ENCODE peak calls at places on chromosomes 12 and 14, in four cellular contexts. One of them, this sample, is unnamed. For H3K4me1, the result is how much of the 10 kb centered on the place peaks cover.

GRCh38 chr12:116200812-116201211 is 76.7 kb downstream of the MED13L start:
- DNase-seq in esophagus muscularis mucosa: no peak
- DNase-seq in OCI-LY7: no peak
- DNase-seq in sigmoid colon: no peak
- DNase-seq in this sample: no peak

GRCh38 chr14:82341386-82341785 is 807.7 kb upstream of the SEL1L start:
- DNase-seq in OCI-LY7: no peak
- DNase-seq in sigmoid colon: no peak
- DNase-seq in esophagus muscularis mucosa: no peak
- DNase-seq in this sample: no peak

GRCh38 chr12:50066402-50066801 is 9.0 kb downstream of the ASIC1 start:
- DNase-seq in OCI-LY7: no peak
- DNase-seq in esophagus muscularis mucosa: no peak
- DNase-seq in sigmoid colon: peak
- DNase-seq in this sample: no peak

GRCh38 chr14:32087173-32087861 is 10.2 kb downstream of the ARHGAP5 start:
- DNase-seq in sigmoid colon: no peak
- DNase-seq in esophagus muscularis mucosa: no peak
- DNase-seq in OCI-LY7: no peak
- DNase-seq in this sample: no peak

GRCh38 chr12:103273645-103274044 is 222.1 kb downstream of the C12orf42 start:
- DNase-seq in sigmoid colon: no peak
- DNase-seq in OCI-LY7: no peak
- DNase-seq in esophagus muscularis mucosa: no peak
- DNase-seq in this sample: no peak

GRCh38 chr14:55354500-55354899 is 57.1 kb downstream of the ATG14 start:
- DNase-seq in OCI-LY7: peak
- DNase-seq in esophagus muscularis mucosa: peak
- DNase-seq in sigmoid colon: peak
- DNase-seq in this sample: peak

GRCh38 chr14:104818714-104819161 is 17.8 kb downstream of the ZBTB42 start:
- DNase-seq in esophagus muscularis mucosa: no peak
- DNase-seq in OCI-LY7: no peak
- DNase-seq in sigmoid colon: peak
- DNase-seq in this sample: no peak

GRCh38 chr12:3077572-3078081 is 448 bp downstream of the TSPAN9 start:
- DNase-seq in OCI-LY7: no peak
- DNase-seq in esophagus muscularis mucosa: no peak
- DNase-seq in sigmoid colon: peak
- DNase-seq in this sample: no peak

GRCh38 chr12:117596968-117597367 is 235.5 kb upstream of the NOS1 start:
- DNase-seq in esophagus muscularis mucosa: no peak
- DNase-seq in OCI-LY7: no peak
- DNase-seq in sigmoid colon: no peak
- DNase-seq in this sample: no peak

GRCh38 chr14:73719361-73719760 is 5.2 kb upstream of the PNMA1 start:
- DNase-seq in sigmoid colon: no peak
- DNase-seq in OCI-LY7: no peak
- DNase-seq in esophagus muscularis mucosa: no peak
- DNase-seq in this sample: no peak

GRCh38 chr12:27284751-27285150 is 40.7 kb downstream of the STK38L start:
- DNase-seq in esophagus muscularis mucosa: no peak
- DNase-seq in OCI-LY7: no peak
- DNase-seq in sigmoid colon: no peak
- DNase-seq in this sample: no peak

GRCh38 chr14:90088160-90088559 is 26.4 kb downstream of the KCNK13 start:
- DNase-seq in sigmoid colon: no peak
- DNase-seq in OCI-LY7: no peak
- DNase-seq in esophagus muscularis mucosa: no peak
- DNase-seq in this sample: no peak

GRCh38 chr12:113276306-113276705 is 55.0 kb downstream of the TPCN1 start:
- DNase-seq in OCI-LY7: no peak
- DNase-seq in esophagus muscularis mucosa: no peak
- DNase-seq in sigmoid colon: peak
- DNase-seq in this sample: no peak

GRCh38 chr12:388547-389137 is 478 bp downstream of the KDM5A start:
- DNase-seq in OCI-LY7: peak
- DNase-seq in esophagus muscularis mucosa: no peak
- DNase-seq in sigmoid colon: no peak
- DNase-seq in this sample: no peak

GRCh38 chr12:96425321-96425720 is 25.1 kb upstream of the CDK17 start:
- DNase-seq in sigmoid colon: no peak
- DNase-seq in esophagus muscularis mucosa: no peak
- DNase-seq in OCI-LY7: no peak
- DNase-seq in this sample: no peak

GRCh38 chr14:50545618-50546017 is 13.2 kb upstream of the MAP4K5 start:
- DNase-seq in esophagus muscularis mucosa: no peak
- DNase-seq in OCI-LY7: no peak
- DNase-seq in sigmoid colon: no peak
- DNase-seq in this sample: peak

GRCh38 chr14:68784995-68785816 is 7.7 kb downstream of the ZFP36L1 start:
- DNase-seq in esophagus muscularis mucosa: peak
- DNase-seq in sigmoid colon: peak
- DNase-seq in OCI-LY7: no peak
- DNase-seq in this sample: no peak

DNA sequence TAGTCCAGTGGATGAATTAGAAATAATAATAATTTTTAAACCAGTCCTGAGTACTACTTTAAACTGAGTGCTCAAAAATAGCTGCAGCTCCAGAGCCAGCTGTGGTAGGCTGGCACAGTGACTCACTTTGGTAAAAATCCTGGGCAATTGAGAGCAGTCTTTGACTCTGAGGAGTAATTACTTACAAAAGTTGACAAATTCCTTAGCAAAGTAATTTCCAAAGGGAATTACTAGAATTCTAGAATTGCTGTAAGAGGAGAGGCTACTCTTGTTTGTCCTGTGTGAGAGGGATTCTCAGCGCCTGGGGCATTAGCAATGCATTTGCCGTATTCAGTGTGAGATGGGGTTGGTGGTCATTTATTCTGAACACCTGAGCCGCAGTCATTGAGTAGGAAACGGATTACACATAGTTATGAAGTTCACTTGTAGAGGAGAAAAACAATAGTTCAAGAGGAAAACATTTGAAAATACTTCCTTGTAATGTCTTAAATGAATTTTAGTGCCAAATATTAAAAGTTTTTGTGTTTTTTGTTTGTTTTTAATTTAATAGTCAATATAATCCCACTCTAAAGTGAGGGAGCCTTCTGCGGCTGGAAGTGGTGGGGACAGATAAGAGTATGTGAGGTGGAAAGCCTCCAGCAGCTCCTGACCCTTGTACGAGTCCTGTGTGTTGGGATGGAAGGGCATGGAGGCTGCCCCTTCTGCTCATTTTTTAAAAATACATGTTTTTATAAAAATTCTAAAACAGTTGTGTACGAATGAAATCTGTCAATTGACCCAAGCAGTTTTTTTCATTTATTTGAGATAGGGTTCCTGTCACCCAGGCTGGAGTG is 41.9 kb downstream of the EID3 start:
- DNase-seq in sigmoid colon: no peak
- DNase-seq in OCI-LY7: no peak
- DNase-seq in esophagus muscularis mucosa: no peak
- DNase-seq in this sample: no peak
- H3K4me3 ChIP-seq in sigmoid colon: no peak
- H3K4me3 ChIP-seq in OCI-LY7: no peak
- H3K4me3 ChIP-seq in esophagus muscularis mucosa: no peak
- H3K4me3 ChIP-seq in this sample: no peak

GRCh38 chr12:57240926-57241555 is 9.9 kb downstream of the STAC3 start:
- DNase-seq in esophagus muscularis mucosa: no peak
- DNase-seq in sigmoid colon: peak
- DNase-seq in OCI-LY7: peak
- DNase-seq in this sample: peak

GRCh38 chr12:57242329-57242690 is 8.7 kb downstream of the STAC3 start:
- DNase-seq in OCI-LY7: peak
- DNase-seq in esophagus muscularis mucosa: no peak
- DNase-seq in sigmoid colon: peak
- DNase-seq in this sample: peak

GRCh38 chr12:57242691-57243454 is 8.1 kb downstream of the STAC3 start:
- DNase-seq in esophagus muscularis mucosa: no peak
- DNase-seq in sigmoid colon: peak
- DNase-seq in OCI-LY7: peak
- DNase-seq in this sample: peak

GRCh38 chr12:57240069-57240921 is 10.7 kb downstream of the STAC3 start:
- DNase-seq in sigmoid colon: peak
- DNase-seq in esophagus muscularis mucosa: no peak
- DNase-seq in OCI-LY7: peak
- DNase-seq in this sample: no peak

GRCh38 chr12:57241556-57242310 is 9.3 kb downstream of the STAC3 start:
- DNase-seq in esophagus muscularis mucosa: no peak
- DNase-seq in OCI-LY7: peak
- DNase-seq in sigmoid colon: peak
- DNase-seq in this sample: peak
- TF ChIP-seq CTCF in esophagus muscularis mucosa: no peak
- TF ChIP-seq CTCF in OCI-LY7: peak
- TF ChIP-seq CTCF in sigmoid colon: no peak
- TF ChIP-seq CTCF in this sample: no peak

GRCh38 chr12:56017181-56017580 is 3.7 kb upstream of the IKZF4 start:
- DNase-seq in sigmoid colon: no peak
- DNase-seq in esophagus muscularis mucosa: no peak
- DNase-seq in OCI-LY7: no peak
- DNase-seq in this sample: no peak
- H3K4me1 ChIP-seq in sigmoid colon: under half
- H3K4me1 ChIP-seq in esophagus muscularis mucosa: under half
- H3K4me1 ChIP-seq in OCI-LY7: under half
- H3K4me1 ChIP-seq in this sample: under half

DNA sequence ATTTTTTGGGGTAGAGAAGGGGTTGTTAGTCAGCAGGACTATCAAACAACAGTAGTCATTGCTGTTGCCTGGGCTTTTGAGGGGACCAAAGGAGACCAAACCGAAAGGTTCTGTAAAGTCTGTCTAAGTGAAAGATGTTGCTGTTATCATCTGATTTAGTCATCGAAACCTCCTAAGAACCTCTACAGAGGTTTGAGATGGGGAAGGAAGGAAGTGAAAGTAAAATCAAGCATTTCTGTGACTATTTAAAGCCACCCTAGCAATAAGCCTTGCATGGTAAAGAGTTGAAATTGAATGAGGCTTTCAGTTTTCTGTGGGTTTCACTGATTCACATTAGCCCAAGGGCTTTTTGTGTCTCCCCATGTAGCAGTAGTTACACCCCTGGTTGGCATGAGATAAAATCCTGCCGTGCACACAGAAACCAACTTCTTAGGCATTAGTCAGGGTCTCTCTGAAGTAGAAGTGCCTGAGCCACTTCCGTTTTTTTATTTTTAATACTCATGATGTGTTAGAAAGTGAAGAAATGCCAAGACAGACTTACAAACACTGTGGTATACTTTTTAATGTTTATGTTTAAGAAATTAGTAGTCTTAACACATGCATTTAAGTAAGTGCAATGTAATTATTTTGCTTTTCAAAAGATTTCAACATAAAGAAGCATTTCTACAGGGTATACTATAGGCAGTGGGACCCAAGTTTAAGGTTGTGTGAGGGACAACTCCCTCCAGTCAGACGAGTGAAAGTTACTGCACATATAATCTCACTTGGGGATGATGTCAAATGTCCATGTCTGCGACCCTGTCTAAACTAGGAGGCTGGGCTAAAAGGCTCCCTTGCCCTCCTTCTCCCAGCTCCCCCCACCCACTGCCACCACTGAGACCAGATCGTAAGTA is 50.4 kb downstream of the DYRK2 start:
- DNase-seq in OCI-LY7: peak
- DNase-seq in esophagus muscularis mucosa: no peak
- DNase-seq in sigmoid colon: no peak
- DNase-seq in this sample: no peak
- H3K4me3 ChIP-seq in OCI-LY7: peak
- H3K4me3 ChIP-seq in esophagus muscularis mucosa: peak
- H3K4me3 ChIP-seq in sigmoid colon: peak
- H3K4me3 ChIP-seq in this sample: peak

DNA sequence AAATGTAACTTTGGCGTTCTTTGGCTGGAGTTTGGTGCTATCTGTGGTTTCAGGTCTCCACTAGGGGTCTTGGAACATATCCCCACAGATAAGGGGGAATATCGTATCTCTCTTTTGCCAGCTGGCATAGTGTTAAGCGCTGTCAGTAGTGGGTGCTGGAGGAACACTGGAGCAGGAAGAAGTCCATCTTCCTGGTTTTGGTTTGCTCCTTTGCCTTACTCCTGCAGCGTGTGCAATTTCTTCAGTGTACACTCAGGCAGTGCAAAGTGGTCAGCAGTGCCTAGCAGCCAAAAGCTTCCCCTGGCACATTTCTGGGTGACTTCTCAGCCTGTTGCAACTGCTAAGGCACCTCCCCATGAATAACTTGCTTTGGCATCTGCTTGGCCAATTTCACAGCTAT is 11.7 kb upstream of the RIPK3 start:
- DNase-seq in sigmoid colon: no peak
- DNase-seq in OCI-LY7: no peak
- DNase-seq in esophagus muscularis mucosa: no peak
- DNase-seq in this sample: no peak
- TF ChIP-seq CTCF in sigmoid colon: no peak
- TF ChIP-seq CTCF in OCI-LY7: peak
- TF ChIP-seq CTCF in esophagus muscularis mucosa: no peak
- TF ChIP-seq CTCF in this sample: no peak

DNA sequence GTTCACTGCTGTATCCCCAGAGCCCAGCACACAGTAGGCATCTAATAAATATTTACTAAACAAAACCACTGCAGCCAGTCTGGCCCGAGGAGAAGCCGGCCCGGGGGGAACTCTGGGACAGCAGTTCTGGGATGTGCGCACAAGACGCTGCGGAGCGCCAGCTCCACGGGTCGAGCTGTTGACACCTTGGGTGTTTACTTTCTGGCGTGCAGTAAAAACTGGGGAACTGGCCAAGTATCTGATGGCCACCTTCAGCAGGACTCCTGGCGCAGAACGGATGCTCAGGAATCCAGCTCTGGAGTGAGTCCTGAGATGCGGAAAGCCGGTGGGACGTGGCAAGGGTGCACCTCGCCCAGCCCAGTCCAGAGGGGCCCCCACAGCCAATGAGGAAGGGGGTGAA is 65.6 kb downstream of the NCOR2 start:
- DNase-seq in esophagus muscularis mucosa: no peak
- DNase-seq in OCI-LY7: no peak
- DNase-seq in sigmoid colon: no peak
- DNase-seq in this sample: peak
- H3K4me1 ChIP-seq in esophagus muscularis mucosa: half or more
- H3K4me1 ChIP-seq in OCI-LY7: under half
- H3K4me1 ChIP-seq in sigmoid colon: under half
- H3K4me1 ChIP-seq in this sample: half or more

GRCh38 chr14:41749425-41749824 is 142.7 kb downstream of the LRFN5 start:
- DNase-seq in esophagus muscularis mucosa: no peak
- DNase-seq in OCI-LY7: no peak
- DNase-seq in sigmoid colon: no peak
- DNase-seq in this sample: no peak
- H3K4me3 ChIP-seq in esophagus muscularis mucosa: peak
- H3K4me3 ChIP-seq in OCI-LY7: no peak
- H3K4me3 ChIP-seq in sigmoid colon: peak
- H3K4me3 ChIP-seq in this sample: peak